ENCODE peak calls at places on chromosomes 11 and 22, in four cellular contexts. One of them, this sample, is unnamed.

GRCh38 chr11:75326439-75326810 is 25.0 kb downstream of the ARRB1 start:
- DNase-seq in HepG2: no peak
- DNase-seq in GM12878: no peak
- DNase-seq in H1: no peak
- DNase-seq in this sample: no peak

GRCh38 chr11:77019976-77020591 is 14.1 kb upstream of the B3GNT6 start:
- DNase-seq in HepG2: peak
- DNase-seq in GM12878: no peak
- DNase-seq in H1: no peak
- DNase-seq in this sample: peak

GRCh38 chr11:67656278-67656922 is 5.9 kb upstream of the ACY3 start:
- DNase-seq in GM12878: peak
- DNase-seq in H1: no peak
- DNase-seq in HepG2: no peak
- DNase-seq in this sample: no peak

GRCh38 chr11:23336961-23337360 is 476.7 kb upstream of the CCDC179 start:
- DNase-seq in H1: no peak
- DNase-seq in HepG2: no peak
- DNase-seq in GM12878: no peak
- DNase-seq in this sample: no peak

GRCh38 chr11:46348566-46348981 is 1.3 kb downstream of the DGKZ start:
- DNase-seq in GM12878: no peak
- DNase-seq in H1: no peak
- DNase-seq in HepG2: no peak
- DNase-seq in this sample: no peak

GRCh38 chr22:18078329-18079041 is 695 bp downstream of the PEX26 start:
- DNase-seq in H1: no peak
- DNase-seq in GM12878: no peak
- DNase-seq in HepG2: peak
- DNase-seq in this sample: no peak

GRCh38 chr11:43573233-43573632 is 107.3 kb upstream of the HSD17B12 start:
- DNase-seq in H1: no peak
- DNase-seq in GM12878: no peak
- DNase-seq in HepG2: peak
- DNase-seq in this sample: no peak

GRCh38 chr22:23984430-23984829 is 4.5 kb downstream of the GSTT2 start:
- DNase-seq in H1: no peak
- DNase-seq in HepG2: no peak
- DNase-seq in GM12878: no peak
- DNase-seq in this sample: no peak

GRCh38 chr11:128687321-128687720 is 6.6 kb upstream of the FLI1 start:
- DNase-seq in H1: no peak
- DNase-seq in GM12878: no peak
- DNase-seq in HepG2: no peak
- DNase-seq in this sample: no peak

GRCh38 chr22:46024136-46024840 is 47.3 kb upstream of the WNT7B start:
- DNase-seq in H1: no peak
- DNase-seq in GM12878: no peak
- DNase-seq in HepG2: no peak
- DNase-seq in this sample: no peak

GRCh38 chr22:42286205-42286604 is 15.8 kb upstream of the TCF20 start:
- DNase-seq in GM12878: no peak
- DNase-seq in HepG2: no peak
- DNase-seq in H1: no peak
- DNase-seq in this sample: no peak

GRCh38 chr22:38959574-38959973 is 2.2 kb downstream of the APOBEC3A start:
- DNase-seq in GM12878: no peak
- DNase-seq in H1: no peak
- DNase-seq in HepG2: no peak
- DNase-seq in this sample: no peak

GRCh38 chr11:7599209-7599608 is 74.1 kb downstream of the CYB5R2 start:
- DNase-seq in H1: no peak
- DNase-seq in HepG2: no peak
- DNase-seq in GM12878: no peak
- DNase-seq in this sample: no peak

GRCh38 chr11:73989156-73989555 is 6.5 kb upstream of the UCP2 start:
- DNase-seq in GM12878: no peak
- DNase-seq in H1: no peak
- DNase-seq in HepG2: no peak
- DNase-seq in this sample: no peak

GRCh38 chr11:10379433-10379832 is 74.6 kb downstream of the ADM start:
- DNase-seq in HepG2: no peak
- DNase-seq in GM12878: no peak
- DNase-seq in H1: no peak
- DNase-seq in this sample: no peak

GRCh38 chr11:66509131-66509561 is 1.3 kb upstream of the BBS1 start:
- DNase-seq in HepG2: peak
- DNase-seq in GM12878: no peak
- DNase-seq in H1: no peak
- DNase-seq in this sample: no peak

GRCh38 chr22:31753005-31753633 is 700 bp upstream of the DEPDC5 start:
- DNase-seq in HepG2: peak
- DNase-seq in H1: no peak
- DNase-seq in GM12878: no peak
- DNase-seq in this sample: no peak

GRCh38 chr11:77090373-77091111 is 12.1 kb upstream of the OMP start:
- DNase-seq in H1: no peak
- DNase-seq in GM12878: no peak
- DNase-seq in HepG2: no peak
- DNase-seq in this sample: no peak

GRCh38 chr22:37930270-37930951 is 23.0 kb downstream of the C22orf23 start:
- DNase-seq in HepG2: no peak
- DNase-seq in GM12878: no peak
- DNase-seq in H1: no peak
- DNase-seq in this sample: no peak

GRCh38 chr11:101862410-101863233 is 52.2 kb upstream of the CEP126 start:
- DNase-seq in H1: no peak
- DNase-seq in GM12878: no peak
- DNase-seq in HepG2: peak
- DNase-seq in this sample: no peak

GRCh38 chr11:60305906-60306619 is 21.0 kb upstream of the MS4A6E start:
- DNase-seq in H1: no peak
- DNase-seq in HepG2: no peak
- DNase-seq in GM12878: no peak
- DNase-seq in this sample: no peak

GRCh38 chr11:87859583-87859982 is 315.7 kb downstream of the RAB38 start:
- DNase-seq in H1: no peak
- DNase-seq in GM12878: no peak
- DNase-seq in HepG2: no peak
- DNase-seq in this sample: no peak

GRCh38 chr11:34865261-34865660 is 50.9 kb downstream of the APIP start:
- DNase-seq in H1: no peak
- DNase-seq in HepG2: no peak
- DNase-seq in GM12878: no peak
- DNase-seq in this sample: no peak

GRCh38 chr22:32839776-32840571 is 38.5 kb downstream of the TIMP3 start:
- DNase-seq in HepG2: no peak
- DNase-seq in H1: no peak
- DNase-seq in GM12878: no peak
- DNase-seq in this sample: no peak

GRCh38 chr11:116807601-116808261 is 15.4 kb downstream of the APOA4 start:
- DNase-seq in GM12878: no peak
- DNase-seq in HepG2: no peak
- DNase-seq in H1: no peak
- DNase-seq in this sample: no peak

GRCh38 chr11:17522655-17523054 is 21.6 kb downstream of the USH1C start:
- DNase-seq in HepG2: no peak
- DNase-seq in GM12878: no peak
- DNase-seq in H1: no peak
- DNase-seq in this sample: no peak

GRCh38 chr22:49024775-49025440 is 802.8 kb downstream of the BRD1 start:
- DNase-seq in GM12878: no peak
- DNase-seq in HepG2: no peak
- DNase-seq in H1: no peak
- DNase-seq in this sample: no peak

GRCh38 chr22:49028111-49028510 is 799.6 kb downstream of the BRD1 start:
- DNase-seq in HepG2: no peak
- DNase-seq in H1: no peak
- DNase-seq in GM12878: no peak
- DNase-seq in this sample: no peak

GRCh38 chr22:49025791-49026475 is 801.7 kb downstream of the BRD1 start:
- DNase-seq in HepG2: no peak
- DNase-seq in GM12878: no peak
- DNase-seq in H1: no peak
- DNase-seq in this sample: no peak

GRCh38 chr22:49027122-49027670 is 800.5 kb downstream of the BRD1 start:
- DNase-seq in GM12878: no peak
- DNase-seq in H1: no peak
- DNase-seq in HepG2: no peak
- DNase-seq in this sample: no peak

GRCh38 chr22:49026476-49027121 is 801.1 kb downstream of the BRD1 start:
- DNase-seq in GM12878: no peak
- DNase-seq in HepG2: no peak
- DNase-seq in H1: no peak
- DNase-seq in this sample: no peak
- TF ChIP-seq SIN3A in GM12878: no peak
- TF ChIP-seq SIN3A in HepG2: no peak
- TF ChIP-seq SIN3A in H1: no peak
- TF ChIP-seq SIN3A in this sample: no peak

GRCh38 chr11:36818410-36818809 is 220.4 kb upstream of the RAG2 start:
- DNase-seq in H1: no peak
- DNase-seq in GM12878: no peak
- DNase-seq in HepG2: no peak
- DNase-seq in this sample: no peak
- TF ChIP-seq SIN3A in H1: no peak
- TF ChIP-seq SIN3A in GM12878: no peak
- TF ChIP-seq SIN3A in HepG2: no peak
- TF ChIP-seq SIN3A in this sample: no peak

DNA sequence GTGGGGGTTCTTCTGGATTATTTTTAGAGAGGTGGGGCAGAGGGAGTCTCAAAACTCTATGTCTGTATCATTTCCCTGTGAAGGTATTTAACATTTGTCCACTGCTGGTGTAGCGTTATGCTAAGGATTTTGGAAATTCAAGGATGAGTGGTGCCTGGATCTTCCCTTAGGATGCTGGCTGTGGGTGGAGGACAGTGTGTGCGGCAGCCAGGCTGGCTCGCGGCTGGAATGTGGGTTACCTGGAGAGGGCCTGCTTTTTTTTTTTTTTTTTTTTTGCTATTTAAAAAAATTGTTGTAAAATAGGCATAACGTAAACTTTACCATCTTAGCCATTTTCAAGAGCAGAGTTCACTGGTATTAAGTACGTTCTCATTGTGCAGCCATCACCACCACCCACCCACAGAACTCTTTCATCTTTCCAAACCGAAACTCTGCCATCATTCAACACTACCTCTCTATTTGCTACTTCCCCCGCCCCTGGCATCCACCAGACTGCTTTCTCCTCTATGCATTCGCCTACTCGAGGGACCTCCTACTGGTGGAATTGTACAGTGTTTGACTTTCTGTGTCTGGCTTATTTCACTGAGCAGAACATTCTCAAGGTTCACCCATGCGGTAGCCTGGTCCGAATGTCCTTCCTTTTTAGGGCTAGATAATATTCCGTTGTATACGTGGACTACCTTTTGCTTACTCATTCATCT is 67.1 kb downstream of the PARVB start:
- DNase-seq in HepG2: peak
- DNase-seq in GM12878: no peak
- DNase-seq in H1: no peak
- DNase-seq in this sample: no peak
- TF ChIP-seq SIN3A in HepG2: no peak
- TF ChIP-seq SIN3A in GM12878: no peak
- TF ChIP-seq SIN3A in H1: no peak
- TF ChIP-seq SIN3A in this sample: no peak

DNA sequence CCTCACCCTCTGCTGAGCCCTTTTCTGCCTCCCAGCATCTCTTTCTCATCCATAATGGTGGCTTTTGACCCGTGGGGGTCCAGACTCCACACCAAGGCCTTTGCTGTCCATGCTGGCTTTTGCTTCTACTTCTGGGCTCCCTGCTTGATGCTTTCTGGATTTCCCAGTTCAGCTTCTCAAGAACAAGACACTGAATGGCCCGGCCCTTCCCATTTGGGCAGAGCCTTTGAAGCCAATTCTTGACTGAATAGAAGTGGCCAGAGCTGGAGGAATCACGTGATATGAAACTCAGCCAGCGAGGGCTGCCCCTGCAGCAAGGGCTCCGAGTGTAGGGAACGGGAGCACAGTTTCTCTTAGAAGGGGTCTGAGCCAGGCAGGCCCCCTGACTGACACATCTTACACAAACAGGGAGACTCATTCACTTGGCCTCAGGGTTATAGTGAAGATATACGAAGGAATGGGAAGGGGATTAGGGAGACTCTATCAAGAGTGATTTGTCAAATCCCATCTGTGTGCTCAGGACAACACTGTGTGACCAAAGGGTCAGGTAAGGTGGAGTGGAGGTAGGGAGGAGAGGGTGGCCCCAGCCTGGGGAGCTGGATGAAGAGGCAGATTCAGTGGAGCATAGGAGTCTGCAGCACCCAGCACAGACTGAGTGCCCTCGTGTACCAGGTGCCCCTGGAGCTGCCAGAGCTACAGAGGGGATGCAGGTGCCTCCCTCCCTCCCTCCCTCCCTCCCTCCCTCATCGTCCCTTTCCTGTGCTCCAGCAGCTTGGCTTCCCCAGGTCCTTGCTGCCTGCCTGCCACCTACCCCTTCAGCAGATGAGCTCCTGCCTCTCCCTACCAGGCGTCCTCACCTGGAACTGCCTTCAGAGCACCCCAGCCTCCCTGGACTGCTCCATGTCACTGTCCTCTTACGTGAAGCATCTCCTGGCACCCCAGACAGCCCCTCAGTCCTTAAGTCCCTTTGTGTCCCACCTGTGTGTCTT is 106.0 kb downstream of the TRIM29 start:
- DNase-seq in HepG2: no peak
- DNase-seq in H1: no peak
- DNase-seq in GM12878: no peak
- DNase-seq in this sample: no peak
- TF ChIP-seq SIN3A in HepG2: no peak
- TF ChIP-seq SIN3A in H1: no peak
- TF ChIP-seq SIN3A in GM12878: no peak
- TF ChIP-seq SIN3A in this sample: no peak

GRCh38 chr11:93020248-93021088 is 51.0 kb downstream of the MTNR1B start:
- DNase-seq in HepG2: no peak
- DNase-seq in H1: no peak
- DNase-seq in GM12878: no peak
- DNase-seq in this sample: no peak
- TF ChIP-seq SIN3A in HepG2: no peak
- TF ChIP-seq SIN3A in H1: no peak
- TF ChIP-seq SIN3A in GM12878: no peak
- TF ChIP-seq SIN3A in this sample: no peak

DNA sequence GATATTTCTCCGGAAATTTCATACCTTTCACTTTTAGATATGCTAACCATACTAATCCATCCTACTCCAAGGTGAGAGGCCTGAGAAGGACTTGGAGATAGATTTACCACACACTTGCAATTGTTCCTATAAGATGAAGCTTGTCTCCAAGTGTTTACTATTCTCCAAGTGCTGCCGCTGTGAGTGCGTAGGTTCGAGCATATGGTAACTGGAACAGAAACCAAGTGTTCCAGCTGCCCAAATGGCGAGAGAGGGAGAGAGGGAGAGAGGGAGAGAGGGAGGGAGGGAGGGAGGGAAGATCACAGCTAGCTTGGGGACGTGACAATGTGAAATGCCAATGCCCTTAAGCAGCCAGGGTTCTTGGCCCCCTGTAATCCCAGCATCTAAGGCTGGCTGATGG is 21.5 kb downstream of the ASCC2 start:
- DNase-seq in H1: no peak
- DNase-seq in GM12878: no peak
- DNase-seq in HepG2: no peak
- DNase-seq in this sample: no peak
- TF ChIP-seq SIN3A in H1: no peak
- TF ChIP-seq SIN3A in GM12878: no peak
- TF ChIP-seq SIN3A in HepG2: no peak
- TF ChIP-seq SIN3A in this sample: no peak

This sample was measured in Panc1.